ENCODE peak calls at places on chromosome 1, in five cellular contexts. One of them, this sample, is unnamed.

GRCh38 chr1:187443939-187444338 is 615.2 kb downstream of the PLA2G4A start:
- DNase-seq in tibial artery: no peak
- DNase-seq in stimulated activated CD8-positive, alpha-beta memory T cell treated with anti-CD3 and anti-CD28 coated beads, Interleukin-4, amount 100 ng/mL, for 1 hour: no peak
- DNase-seq in NCI-H1092 treated with DMSO at 0.1 percent for 48 hours: no peak
- DNase-seq in omental fat pad: no peak
- DNase-seq in this sample: no peak

GRCh38 chr1:27137022-27137542 is 17.8 kb downstream of the SLC9A1 start:
- DNase-seq in tibial artery: peak
- DNase-seq in stimulated activated CD8-positive, alpha-beta memory T cell treated with anti-CD3 and anti-CD28 coated beads, Interleukin-4, amount 100 ng/mL, for 1 hour: peak
- DNase-seq in NCI-H1092 treated with DMSO at 0.1 percent for 48 hours: no peak
- DNase-seq in omental fat pad: no peak
- DNase-seq in this sample: peak

GRCh38 chr1:116940809-116941640 is 31.3 kb downstream of the PTGFRN start:
- DNase-seq in tibial artery: no peak
- DNase-seq in stimulated activated CD8-positive, alpha-beta memory T cell treated with anti-CD3 and anti-CD28 coated beads, Interleukin-4, amount 100 ng/mL, for 1 hour: no peak
- DNase-seq in NCI-H1092 treated with DMSO at 0.1 percent for 48 hours: peak
- DNase-seq in omental fat pad: no peak
- DNase-seq in this sample: no peak

GRCh38 chr1:31731049-31731565 is 27.3 kb upstream of the COL16A1 start:
- DNase-seq in tibial artery: no peak
- DNase-seq in stimulated activated CD8-positive, alpha-beta memory T cell treated with anti-CD3 and anti-CD28 coated beads, Interleukin-4, amount 100 ng/mL, for 1 hour: no peak
- DNase-seq in NCI-H1092 treated with DMSO at 0.1 percent for 48 hours: no peak
- DNase-seq in omental fat pad: no peak
- DNase-seq in this sample: no peak

GRCh38 chr1:116882866-116883265 is 26.9 kb upstream of the PTGFRN start:
- DNase-seq in tibial artery: no peak
- DNase-seq in stimulated activated CD8-positive, alpha-beta memory T cell treated with anti-CD3 and anti-CD28 coated beads, Interleukin-4, amount 100 ng/mL, for 1 hour: no peak
- DNase-seq in NCI-H1092 treated with DMSO at 0.1 percent for 48 hours: no peak
- DNase-seq in omental fat pad: no peak
- DNase-seq in this sample: no peak

GRCh38 chr1:21494196-21494595 is 15.0 kb upstream of the ALPL start:
- DNase-seq in tibial artery: no peak
- DNase-seq in stimulated activated CD8-positive, alpha-beta memory T cell treated with anti-CD3 and anti-CD28 coated beads, Interleukin-4, amount 100 ng/mL, for 1 hour: no peak
- DNase-seq in NCI-H1092 treated with DMSO at 0.1 percent for 48 hours: no peak
- DNase-seq in omental fat pad: no peak
- DNase-seq in this sample: no peak

GRCh38 chr1:115764541-115764940 is 4.0 kb downstream of the CASQ2 start:
- DNase-seq in tibial artery: no peak
- DNase-seq in stimulated activated CD8-positive, alpha-beta memory T cell treated with anti-CD3 and anti-CD28 coated beads, Interleukin-4, amount 100 ng/mL, for 1 hour: no peak
- DNase-seq in NCI-H1092 treated with DMSO at 0.1 percent for 48 hours: no peak
- DNase-seq in omental fat pad: no peak
- DNase-seq in this sample: no peak

GRCh38 chr1:118136511-118136937 is 48.5 kb downstream of the SPAG17 start:
- DNase-seq in tibial artery: no peak
- DNase-seq in stimulated activated CD8-positive, alpha-beta memory T cell treated with anti-CD3 and anti-CD28 coated beads, Interleukin-4, amount 100 ng/mL, for 1 hour: no peak
- DNase-seq in NCI-H1092 treated with DMSO at 0.1 percent for 48 hours: no peak
- DNase-seq in omental fat pad: no peak
- DNase-seq in this sample: peak

GRCh38 chr1:68975534-68975933 is 478.7 kb upstream of the DEPDC1 start:
- DNase-seq in tibial artery: no peak
- DNase-seq in stimulated activated CD8-positive, alpha-beta memory T cell treated with anti-CD3 and anti-CD28 coated beads, Interleukin-4, amount 100 ng/mL, for 1 hour: no peak
- DNase-seq in NCI-H1092 treated with DMSO at 0.1 percent for 48 hours: no peak
- DNase-seq in omental fat pad: no peak
- DNase-seq in this sample: no peak

GRCh38 chr1:234725177-234726132 is 115.5 kb upstream of the IRF2BP2 start:
- DNase-seq in tibial artery: no peak
- DNase-seq in stimulated activated CD8-positive, alpha-beta memory T cell treated with anti-CD3 and anti-CD28 coated beads, Interleukin-4, amount 100 ng/mL, for 1 hour: no peak
- DNase-seq in NCI-H1092 treated with DMSO at 0.1 percent for 48 hours: peak
- DNase-seq in omental fat pad: no peak
- DNase-seq in this sample: peak

GRCh38 chr1:5992814-5993552 is 758 bp upstream of the NPHP4 start:
- DNase-seq in tibial artery: no peak
- DNase-seq in stimulated activated CD8-positive, alpha-beta memory T cell treated with anti-CD3 and anti-CD28 coated beads, Interleukin-4, amount 100 ng/mL, for 1 hour: no peak
- DNase-seq in NCI-H1092 treated with DMSO at 0.1 percent for 48 hours: peak
- DNase-seq in omental fat pad: no peak
- DNase-seq in this sample: peak

GRCh38 chr1:239212841-239213240 is 173.5 kb upstream of the CHRM3 start:
- DNase-seq in tibial artery: no peak
- DNase-seq in stimulated activated CD8-positive, alpha-beta memory T cell treated with anti-CD3 and anti-CD28 coated beads, Interleukin-4, amount 100 ng/mL, for 1 hour: no peak
- DNase-seq in NCI-H1092 treated with DMSO at 0.1 percent for 48 hours: no peak
- DNase-seq in omental fat pad: no peak
- DNase-seq in this sample: no peak

GRCh38 chr1:26788515-26788785 is 700 bp downstream of the PIGV start:
- DNase-seq in tibial artery: peak
- DNase-seq in stimulated activated CD8-positive, alpha-beta memory T cell treated with anti-CD3 and anti-CD28 coated beads, Interleukin-4, amount 100 ng/mL, for 1 hour: no peak
- DNase-seq in NCI-H1092 treated with DMSO at 0.1 percent for 48 hours: no peak
- DNase-seq in omental fat pad: no peak
- DNase-seq in this sample: peak

GRCh38 chr1:24384251-24385090 is 29.1 kb downstream of the STPG1 start:
- DNase-seq in tibial artery: no peak
- DNase-seq in stimulated activated CD8-positive, alpha-beta memory T cell treated with anti-CD3 and anti-CD28 coated beads, Interleukin-4, amount 100 ng/mL, for 1 hour: no peak
- DNase-seq in NCI-H1092 treated with DMSO at 0.1 percent for 48 hours: no peak
- DNase-seq in omental fat pad: no peak
- DNase-seq in this sample: peak

GRCh38 chr1:198950036-198950435 is 311.2 kb downstream of the PTPRC start:
- DNase-seq in tibial artery: no peak
- DNase-seq in stimulated activated CD8-positive, alpha-beta memory T cell treated with anti-CD3 and anti-CD28 coated beads, Interleukin-4, amount 100 ng/mL, for 1 hour: no peak
- DNase-seq in NCI-H1092 treated with DMSO at 0.1 percent for 48 hours: no peak
- DNase-seq in omental fat pad: no peak
- DNase-seq in this sample: no peak

GRCh38 chr1:243916160-243916559 is 66.1 kb upstream of the AKT3 start:
- DNase-seq in tibial artery: no peak
- DNase-seq in stimulated activated CD8-positive, alpha-beta memory T cell treated with anti-CD3 and anti-CD28 coated beads, Interleukin-4, amount 100 ng/mL, for 1 hour: no peak
- DNase-seq in NCI-H1092 treated with DMSO at 0.1 percent for 48 hours: no peak
- DNase-seq in omental fat pad: no peak
- DNase-seq in this sample: no peak

GRCh38 chr1:206679738-206680211 is 4.9 kb upstream of the MAPKAPK2 start:
- DNase-seq in tibial artery: no peak
- DNase-seq in stimulated activated CD8-positive, alpha-beta memory T cell treated with anti-CD3 and anti-CD28 coated beads, Interleukin-4, amount 100 ng/mL, for 1 hour: no peak
- DNase-seq in NCI-H1092 treated with DMSO at 0.1 percent for 48 hours: no peak
- DNase-seq in omental fat pad: no peak
- DNase-seq in this sample: peak

GRCh38 chr1:72230746-72231145 is 51.6 kb downstream of the NEGR1 start:
- DNase-seq in tibial artery: no peak
- DNase-seq in stimulated activated CD8-positive, alpha-beta memory T cell treated with anti-CD3 and anti-CD28 coated beads, Interleukin-4, amount 100 ng/mL, for 1 hour: no peak
- DNase-seq in NCI-H1092 treated with DMSO at 0.1 percent for 48 hours: no peak
- DNase-seq in omental fat pad: no peak
- DNase-seq in this sample: no peak

GRCh38 chr1:41641483-41641829 is 157.0 kb upstream of the EDN2 start:
- DNase-seq in tibial artery: no peak
- DNase-seq in stimulated activated CD8-positive, alpha-beta memory T cell treated with anti-CD3 and anti-CD28 coated beads, Interleukin-4, amount 100 ng/mL, for 1 hour: no peak
- DNase-seq in NCI-H1092 treated with DMSO at 0.1 percent for 48 hours: no peak
- DNase-seq in omental fat pad: no peak
- DNase-seq in this sample: peak

GRCh38 chr1:19229229-19229628 is 19.2 kb upstream of the UBR4 start:
- DNase-seq in tibial artery: no peak
- DNase-seq in stimulated activated CD8-positive, alpha-beta memory T cell treated with anti-CD3 and anti-CD28 coated beads, Interleukin-4, amount 100 ng/mL, for 1 hour: no peak
- DNase-seq in NCI-H1092 treated with DMSO at 0.1 percent for 48 hours: no peak
- DNase-seq in omental fat pad: no peak
- DNase-seq in this sample: no peak

GRCh38 chr1:8660455-8660854 is 157.0 kb downstream of the RERE start:
- DNase-seq in tibial artery: peak
- DNase-seq in stimulated activated CD8-positive, alpha-beta memory T cell treated with anti-CD3 and anti-CD28 coated beads, Interleukin-4, amount 100 ng/mL, for 1 hour: no peak
- DNase-seq in NCI-H1092 treated with DMSO at 0.1 percent for 48 hours: no peak
- DNase-seq in omental fat pad: no peak
- DNase-seq in this sample: no peak

GRCh38 chr1:165143437-165144065 is 213.0 kb downstream of the LMX1A start:
- DNase-seq in tibial artery: no peak
- DNase-seq in stimulated activated CD8-positive, alpha-beta memory T cell treated with anti-CD3 and anti-CD28 coated beads, Interleukin-4, amount 100 ng/mL, for 1 hour: no peak
- DNase-seq in NCI-H1092 treated with DMSO at 0.1 percent for 48 hours: no peak
- DNase-seq in omental fat pad: no peak
- DNase-seq in this sample: peak

GRCh38 chr1:179156026-179156425 is 73.5 kb downstream of the ABL2 start:
- DNase-seq in tibial artery: no peak
- DNase-seq in stimulated activated CD8-positive, alpha-beta memory T cell treated with anti-CD3 and anti-CD28 coated beads, Interleukin-4, amount 100 ng/mL, for 1 hour: no peak
- DNase-seq in NCI-H1092 treated with DMSO at 0.1 percent for 48 hours: no peak
- DNase-seq in omental fat pad: no peak
- DNase-seq in this sample: no peak

GRCh38 chr1:222941425-222941824 is 126.6 kb downstream of the DISP1 start:
- DNase-seq in tibial artery: no peak
- DNase-seq in stimulated activated CD8-positive, alpha-beta memory T cell treated with anti-CD3 and anti-CD28 coated beads, Interleukin-4, amount 100 ng/mL, for 1 hour: no peak
- DNase-seq in NCI-H1092 treated with DMSO at 0.1 percent for 48 hours: no peak
- DNase-seq in omental fat pad: no peak
- DNase-seq in this sample: no peak

GRCh38 chr1:21605964-21606705 is 63.0 kb downstream of the RAP1GAP start:
- DNase-seq in tibial artery: no peak
- DNase-seq in stimulated activated CD8-positive, alpha-beta memory T cell treated with anti-CD3 and anti-CD28 coated beads, Interleukin-4, amount 100 ng/mL, for 1 hour: no peak
- DNase-seq in NCI-H1092 treated with DMSO at 0.1 percent for 48 hours: no peak
- DNase-seq in omental fat pad: no peak
- DNase-seq in this sample: no peak

GRCh38 chr1:2358651-2359640 is 32.4 kb downstream of the MORN1 start:
- DNase-seq in tibial artery: peak
- DNase-seq in stimulated activated CD8-positive, alpha-beta memory T cell treated with anti-CD3 and anti-CD28 coated beads, Interleukin-4, amount 100 ng/mL, for 1 hour: no peak
- DNase-seq in NCI-H1092 treated with DMSO at 0.1 percent for 48 hours: no peak
- DNase-seq in omental fat pad: no peak
- DNase-seq in this sample: no peak

GRCh38 chr1:153364181-153364580 is 6.5 kb downstream of the S100A9 start:
- DNase-seq in tibial artery: no peak
- DNase-seq in stimulated activated CD8-positive, alpha-beta memory T cell treated with anti-CD3 and anti-CD28 coated beads, Interleukin-4, amount 100 ng/mL, for 1 hour: no peak
- DNase-seq in NCI-H1092 treated with DMSO at 0.1 percent for 48 hours: no peak
- DNase-seq in omental fat pad: no peak
- DNase-seq in this sample: no peak

GRCh38 chr1:151816964-151817730 is 11.9 kb upstream of the LINGO4 start:
- DNase-seq in tibial artery: no peak
- DNase-seq in stimulated activated CD8-positive, alpha-beta memory T cell treated with anti-CD3 and anti-CD28 coated beads, Interleukin-4, amount 100 ng/mL, for 1 hour: no peak
- DNase-seq in NCI-H1092 treated with DMSO at 0.1 percent for 48 hours: no peak
- DNase-seq in omental fat pad: no peak
- DNase-seq in this sample: no peak

GRCh38 chr1:235286667-235287066 is 41.3 kb downstream of the ARID4B start:
- DNase-seq in tibial artery: no peak
- DNase-seq in stimulated activated CD8-positive, alpha-beta memory T cell treated with anti-CD3 and anti-CD28 coated beads, Interleukin-4, amount 100 ng/mL, for 1 hour: no peak
- DNase-seq in NCI-H1092 treated with DMSO at 0.1 percent for 48 hours: no peak
- DNase-seq in omental fat pad: no peak
- DNase-seq in this sample: no peak

This sample was measured in activated naive CD8-positive, alpha-beta T cell treated with anti-CD3 and anti-CD28 coated beads, Interleukin-2, amount 50 U/mL, for 24 hours.